ENCODE peak calls at places on chromosomes 13 and 19, in four cellular contexts. One of them, this sample, is unnamed.

GRCh38 chr19:34241513-34242337 is 12.6 kb upstream of the GARRE1 start:
- DNase-seq in astrocyte: no peak
- DNase-seq in foreskin fibroblast: no peak
- DNase-seq in cardiac muscle cell: no peak
- DNase-seq in this sample: no peak

GRCh38 chr19:19526581-19527370 is 1.9 kb upstream of the YJEFN3 start:
- DNase-seq in astrocyte: no peak
- DNase-seq in foreskin fibroblast: no peak
- DNase-seq in cardiac muscle cell: no peak
- DNase-seq in this sample: no peak

GRCh38 chr13:46202956-46203355 is 8.8 kb upstream of the LRRC63 start:
- DNase-seq in astrocyte: no peak
- DNase-seq in foreskin fibroblast: no peak
- DNase-seq in cardiac muscle cell: no peak
- DNase-seq in this sample: no peak

GRCh38 chr13:72565893-72566292 is 161.5 kb downstream of the MZT1 start:
- DNase-seq in astrocyte: peak
- DNase-seq in foreskin fibroblast: no peak
- DNase-seq in cardiac muscle cell: peak
- DNase-seq in this sample: no peak

GRCh38 chr19:50330365-50331078 is 1.3 kb upstream of the KCNC3 start:
- DNase-seq in astrocyte: no peak
- DNase-seq in foreskin fibroblast: no peak
- DNase-seq in cardiac muscle cell: peak
- DNase-seq in this sample: peak

GRCh38 chr13:20525144-20525600 is 485 bp downstream of the CRYL1 start:
- DNase-seq in astrocyte: no peak
- DNase-seq in foreskin fibroblast: no peak
- DNase-seq in cardiac muscle cell: peak
- DNase-seq in this sample: no peak

GRCh38 chr19:3294080-3294850 is 69.8 kb downstream of the CELF5 start:
- DNase-seq in astrocyte: no peak
- DNase-seq in foreskin fibroblast: no peak
- DNase-seq in cardiac muscle cell: no peak
- DNase-seq in this sample: no peak

GRCh38 chr19:620166-620862 is 13.0 kb downstream of the POLRMT start:
- DNase-seq in astrocyte: no peak
- DNase-seq in foreskin fibroblast: no peak
- DNase-seq in cardiac muscle cell: no peak
- DNase-seq in this sample: no peak

GRCh38 chr13:90974249-90974954 is 373.1 kb upstream of the MIR17HG start:
- DNase-seq in astrocyte: no peak
- DNase-seq in foreskin fibroblast: no peak
- DNase-seq in cardiac muscle cell: no peak
- DNase-seq in this sample: no peak

GRCh38 chr13:67223024-67223423 is 7.1 kb downstream of the PCDH9 start:
- DNase-seq in astrocyte: peak
- DNase-seq in foreskin fibroblast: peak
- DNase-seq in cardiac muscle cell: peak
- DNase-seq in this sample: no peak

GRCh38 chr13:27117947-27118346 is 53.7 kb downstream of the USP12 start:
- DNase-seq in astrocyte: no peak
- DNase-seq in foreskin fibroblast: no peak
- DNase-seq in cardiac muscle cell: no peak
- DNase-seq in this sample: no peak

GRCh38 chr19:38891791-38892190 is 7.6 kb downstream of the SIRT2 start:
- DNase-seq in astrocyte: no peak
- DNase-seq in foreskin fibroblast: no peak
- DNase-seq in cardiac muscle cell: no peak
- DNase-seq in this sample: no peak

GRCh38 chr13:77333521-77334083 is 6.7 kb upstream of the MYCBP2 start:
- DNase-seq in astrocyte: no peak
- DNase-seq in foreskin fibroblast: no peak
- DNase-seq in cardiac muscle cell: no peak
- DNase-seq in this sample: no peak

GRCh38 chr13:65378943-65379519 is 1851.1 kb downstream of the PCDH9 start:
- DNase-seq in astrocyte: peak
- DNase-seq in foreskin fibroblast: no peak
- DNase-seq in cardiac muscle cell: peak
- DNase-seq in this sample: no peak

GRCh38 chr19:51317968-51318367 is 6.5 kb downstream of the IGLON5 start:
- DNase-seq in astrocyte: no peak
- DNase-seq in foreskin fibroblast: no peak
- DNase-seq in cardiac muscle cell: no peak
- DNase-seq in this sample: no peak

GRCh38 chr19:51777570-51778460 is 16.8 kb downstream of the FPR2 start:
- DNase-seq in astrocyte: peak
- DNase-seq in foreskin fibroblast: peak
- DNase-seq in cardiac muscle cell: peak
- DNase-seq in this sample: no peak

DNA sequence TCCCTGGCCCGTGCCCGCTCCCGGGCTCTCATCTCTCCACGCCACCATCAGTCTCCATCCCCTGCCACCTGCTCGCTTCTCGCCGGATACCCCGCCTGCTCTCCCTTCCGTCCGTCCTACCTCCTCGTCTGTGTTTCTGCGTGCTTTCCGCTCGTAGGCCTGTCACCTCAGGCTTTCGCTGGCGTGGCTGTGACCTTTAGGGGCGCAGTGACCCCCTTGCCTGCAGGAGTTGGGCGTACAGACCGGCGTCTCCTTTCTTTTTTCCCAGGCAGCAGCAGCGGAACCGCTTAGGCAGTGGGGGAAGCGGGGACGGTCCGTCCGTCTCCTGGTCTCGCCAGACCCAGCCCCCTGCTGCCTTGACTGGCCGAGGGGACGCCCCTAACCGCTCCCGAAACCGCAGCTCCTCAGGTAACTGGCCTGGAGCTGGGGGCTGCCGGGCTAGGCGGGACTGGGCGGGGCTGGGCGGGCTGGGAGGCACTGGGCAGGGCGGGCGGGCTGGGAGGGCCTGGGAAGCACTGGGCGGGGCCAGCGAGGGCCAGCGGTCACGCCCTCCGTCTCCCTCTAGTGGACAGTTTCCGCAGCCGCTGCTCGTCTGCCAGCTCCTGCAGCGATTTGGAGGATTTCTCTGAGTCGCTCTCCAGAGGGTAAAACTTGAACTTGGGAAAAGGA is 6.3 kb downstream of the PGLYRP1 start:
- DNase-seq in astrocyte: peak
- DNase-seq in foreskin fibroblast: peak
- DNase-seq in cardiac muscle cell: peak
- DNase-seq in this sample: peak
- TF ChIP-seq CTCF in astrocyte: peak
- TF ChIP-seq CTCF in foreskin fibroblast: peak
- TF ChIP-seq CTCF in cardiac muscle cell: peak
- TF ChIP-seq CTCF in this sample: no peak

DNA sequence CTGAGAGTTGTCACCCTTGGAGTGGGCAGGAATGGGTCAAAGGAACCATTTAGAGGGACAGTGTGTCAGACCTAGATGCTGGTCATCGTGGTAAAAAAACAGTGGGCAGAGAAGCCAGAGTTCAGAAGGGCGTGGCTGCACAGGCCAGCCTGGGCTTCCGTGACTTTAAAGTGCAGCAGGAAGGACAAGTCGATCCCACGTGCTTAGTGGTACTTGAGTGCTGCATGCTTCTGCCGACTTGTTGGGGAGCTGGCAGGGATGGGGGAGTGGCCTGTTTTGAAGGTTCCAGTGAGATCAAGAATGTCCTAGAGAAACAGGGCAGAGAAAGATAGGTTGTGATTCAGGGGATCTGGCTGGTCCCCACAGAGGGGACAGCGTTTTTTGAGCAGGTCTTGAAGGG is 17.0 kb downstream of the LYL1 start:
- DNase-seq in astrocyte: no peak
- DNase-seq in foreskin fibroblast: no peak
- DNase-seq in cardiac muscle cell: no peak
- DNase-seq in this sample: no peak
- TF ChIP-seq CTCF in astrocyte: no peak
- TF ChIP-seq CTCF in foreskin fibroblast: no peak
- TF ChIP-seq CTCF in cardiac muscle cell: no peak
- TF ChIP-seq CTCF in this sample: no peak

GRCh38 chr13:89584058-89584457 is 1763.4 kb upstream of the MIR17HG start:
- DNase-seq in astrocyte: peak
- DNase-seq in foreskin fibroblast: no peak
- DNase-seq in cardiac muscle cell: peak
- DNase-seq in this sample: no peak
- TF ChIP-seq CTCF in astrocyte: no peak
- TF ChIP-seq CTCF in foreskin fibroblast: no peak
- TF ChIP-seq CTCF in cardiac muscle cell: no peak
- TF ChIP-seq CTCF in this sample: no peak

DNA sequence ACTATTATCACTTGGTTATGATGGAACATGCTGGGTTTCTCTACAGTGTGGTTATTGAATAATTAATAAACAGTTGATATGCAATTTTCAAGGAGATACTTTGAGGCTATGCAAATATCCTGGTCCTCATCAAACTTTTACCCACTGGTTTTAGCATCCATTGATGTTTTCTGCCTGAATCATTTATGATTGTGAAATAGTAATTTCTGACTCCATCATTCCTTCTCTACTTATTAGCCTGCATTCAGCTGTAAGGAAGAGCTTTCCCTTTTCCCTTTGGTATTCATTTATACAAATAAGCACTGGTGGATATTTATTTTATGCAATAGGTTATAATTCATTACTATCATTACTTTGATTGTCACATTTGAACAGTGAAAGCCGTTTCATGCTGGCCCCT is 13.9 kb upstream of the DNAJC15 start:
- DNase-seq in astrocyte: no peak
- DNase-seq in foreskin fibroblast: peak
- DNase-seq in cardiac muscle cell: peak
- DNase-seq in this sample: no peak
- TF ChIP-seq CTCF in astrocyte: no peak
- TF ChIP-seq CTCF in foreskin fibroblast: no peak
- TF ChIP-seq CTCF in cardiac muscle cell: no peak
- TF ChIP-seq CTCF in this sample: no peak

DNA sequence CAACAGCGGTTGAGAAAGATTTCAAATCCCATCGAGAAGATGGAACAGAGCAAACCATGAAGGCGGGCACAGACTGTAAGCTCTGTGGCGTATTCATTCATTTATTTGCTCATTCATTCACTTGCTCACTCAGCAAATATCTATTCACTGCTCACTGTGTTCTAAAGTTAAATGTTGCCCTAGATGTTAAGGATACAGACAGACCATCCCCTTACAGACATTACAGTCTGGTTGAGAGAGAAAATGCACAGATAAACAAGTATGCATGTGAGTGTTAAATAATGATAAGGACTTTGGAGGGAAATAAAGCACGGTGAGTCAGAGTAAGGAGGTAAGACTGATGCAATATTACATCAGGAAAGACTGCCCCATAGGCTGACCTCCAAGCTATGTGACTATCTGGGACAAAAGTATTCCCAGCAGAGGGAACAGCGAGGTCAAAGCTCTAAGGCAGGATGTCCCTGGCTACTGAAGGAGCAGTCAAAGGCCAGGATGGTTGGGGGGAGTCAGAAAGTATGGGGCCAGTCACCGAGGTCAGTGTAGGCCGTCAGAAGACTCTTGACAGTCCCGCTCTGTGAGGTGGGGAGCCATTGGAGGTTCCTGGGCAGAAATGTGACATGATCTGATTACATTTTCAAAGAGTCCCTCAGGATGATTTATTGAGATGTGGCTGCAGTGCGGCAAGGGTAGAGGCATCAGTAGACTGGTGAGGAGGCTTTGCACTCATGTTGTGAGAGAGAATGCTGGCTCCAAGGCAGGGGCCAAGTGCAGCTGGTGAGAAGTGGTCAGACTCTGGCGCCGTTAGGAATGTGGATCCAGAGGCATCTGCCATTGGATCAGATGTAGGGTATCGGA is 37.9 kb downstream of the MBNL2 start:
- DNase-seq in astrocyte: peak
- DNase-seq in foreskin fibroblast: no peak
- DNase-seq in cardiac muscle cell: peak
- DNase-seq in this sample: no peak
- TF ChIP-seq CTCF in astrocyte: no peak
- TF ChIP-seq CTCF in foreskin fibroblast: no peak
- TF ChIP-seq CTCF in cardiac muscle cell: no peak
- TF ChIP-seq CTCF in this sample: no peak

GRCh38 chr19:47272448-47273312 is 2.0 kb upstream of the INAFM1 start:
- DNase-seq in astrocyte: peak
- DNase-seq in foreskin fibroblast: no peak
- DNase-seq in cardiac muscle cell: no peak
- DNase-seq in this sample: no peak
- TF ChIP-seq CTCF in astrocyte: no peak
- TF ChIP-seq CTCF in foreskin fibroblast: no peak
- TF ChIP-seq CTCF in cardiac muscle cell: no peak
- TF ChIP-seq CTCF in this sample: no peak

GRCh38 chr13:39766464-39767167 is 111.2 kb downstream of the COG6 start:
- DNase-seq in astrocyte: no peak
- DNase-seq in foreskin fibroblast: no peak
- DNase-seq in cardiac muscle cell: no peak
- DNase-seq in this sample: no peak

GRCh38 chr13:39770514-39770913 is 115.1 kb downstream of the COG6 start:
- DNase-seq in astrocyte: no peak
- DNase-seq in foreskin fibroblast: no peak
- DNase-seq in cardiac muscle cell: no peak
- DNase-seq in this sample: no peak

GRCh38 chr13:39768962-39769361 is 113.5 kb downstream of the COG6 start:
- DNase-seq in astrocyte: no peak
- DNase-seq in foreskin fibroblast: no peak
- DNase-seq in cardiac muscle cell: no peak
- DNase-seq in this sample: no peak

GRCh38 chr13:39767791-39768564 is 112.5 kb downstream of the COG6 start:
- DNase-seq in astrocyte: no peak
- DNase-seq in foreskin fibroblast: no peak
- DNase-seq in cardiac muscle cell: no peak
- DNase-seq in this sample: no peak

DNA sequence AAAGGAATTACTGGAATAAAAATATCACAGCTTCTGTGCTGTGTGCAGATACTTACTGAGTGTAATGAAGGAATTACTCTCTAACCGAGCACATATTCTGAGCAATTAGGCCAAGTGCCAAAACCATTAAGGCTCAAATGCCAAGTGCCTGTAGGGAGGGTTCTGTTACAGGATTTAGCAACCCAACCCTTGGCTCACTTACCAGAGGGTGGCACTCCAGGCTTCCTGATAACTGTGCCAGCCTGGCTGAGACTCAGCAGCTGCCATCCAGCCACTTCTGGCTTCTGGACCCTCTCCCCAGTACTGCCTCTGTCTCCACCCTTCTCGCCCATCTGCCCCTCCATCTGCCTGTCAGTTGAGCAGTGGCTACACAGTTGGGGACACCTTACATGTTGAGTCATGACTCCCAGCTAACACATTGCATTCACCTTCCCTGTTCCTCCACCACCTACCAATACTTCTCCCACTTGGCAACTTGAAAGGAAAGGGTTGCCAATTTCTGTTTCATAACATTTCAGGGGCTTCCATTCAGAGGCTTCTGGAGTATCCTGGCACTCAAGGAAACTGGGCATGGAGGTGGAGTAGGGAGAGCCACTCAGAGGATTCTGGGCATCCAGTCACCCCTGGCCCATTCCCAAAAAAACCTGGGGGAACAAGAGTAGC is 110.5 kb downstream of the COG6 start:
- DNase-seq in astrocyte: peak
- DNase-seq in foreskin fibroblast: no peak
- DNase-seq in cardiac muscle cell: peak
- DNase-seq in this sample: no peak
- TF ChIP-seq CTCF in astrocyte: no peak
- TF ChIP-seq CTCF in foreskin fibroblast: no peak
- TF ChIP-seq CTCF in cardiac muscle cell: no peak
- TF ChIP-seq CTCF in this sample: no peak